ENCODE peak calls at places on chromosomes 12 and 14, in seven cellular contexts. J, F, W, E, M, G and L are unnamed samples.

GRCh38 chr12:6459004-6459337 is 7.1 kb downstream of the TAPBPL start:
- DNase-seq in G (no peak), M (no peak), F (no peak), E (no peak), W (no peak), J (no peak), L (no peak)

GRCh38 chr12:119627686-119628085 is 34.1 kb downstream of the TMEM233 start:
- DNase-seq in M (no peak), E (no peak), J (no peak), G (no peak), F (no peak), W (no peak), L (no peak)

GRCh38 chr14:55850803-55851202 is 267.4 kb upstream of the PELI2 start:
- DNase-seq in E (no peak), M (peak), J (no peak), F (peak), G (no peak), W (no peak), L (no peak)

GRCh38 chr12:98745578-98746391 is 100.7 kb downstream of the APAF1 start:
- DNase-seq in F (no peak), E (no peak), M (peak), W (no peak), J (no peak), G (peak), L (no peak)

GRCh38 chr12:70692681-70693288 is 55.6 kb upstream of the PTPRB start:
- DNase-seq in J (no peak), M (peak), W (no peak), F (no peak), G (no peak), E (no peak), L (peak)

GRCh38 chr14:75981426-75981825 is 369 bp downstream of the TGFB3 start:
- DNase-seq in W (no peak), M (no peak), F (no peak), J (peak), G (peak), E (peak), L (peak)

GRCh38 chr14:53493895-53494294 is 340.8 kb upstream of the DDHD1 start:
- DNase-seq in W (no peak), G (no peak), E (peak), J (no peak), M (no peak), F (no peak), L (no peak)

GRCh38 chr12:99907210-99907609 is 77.5 kb downstream of the ANKS1B start:
- DNase-seq in F (no peak), W (no peak), M (peak), J (no peak), G (no peak), E (no peak), L (no peak)

GRCh38 chr14:96126783-96127271 is 77.8 kb upstream of the BDKRB2 start:
- DNase-seq in J (no peak), M (no peak), E (peak), G (no peak), W (no peak), F (no peak), L (no peak)

GRCh38 chr12:3354586-3354985 is 136.4 kb upstream of the PRMT8 start:
- DNase-seq in F (no peak), J (no peak), M (no peak), E (no peak), W (no peak), G (no peak), L (no peak)

GRCh38 chr12:108759914-108760313 is 28.6 kb upstream of the CORO1C start:
- DNase-seq in E (no peak), J (no peak), W (no peak), M (no peak), G (no peak), F (no peak), L (no peak)

GRCh38 chr14:75234173-75234855 is 44.3 kb upstream of the FOS start:
- DNase-seq in W (no peak), E (no peak), G (peak), J (peak), F (no peak), M (peak), L (peak)

GRCh38 chr14:78154827-78155226 is 15.3 kb upstream of the NRXN3 start:
- DNase-seq in F (no peak), W (no peak), J (peak), E (peak), M (no peak), G (no peak), L (peak)

GRCh38 chr14:53924754-53925153 is 31.9 kb downstream of the BMP4 start:
- DNase-seq in G (no peak), M (peak), W (no peak), F (peak), J (no peak), E (no peak), L (no peak)

GRCh38 chr14:90444077-90444696 is 47.4 kb downstream of the CALM1 start:
- DNase-seq in E (peak), J (no peak), F (no peak), W (peak), M (peak), G (no peak), L (no peak)

GRCh38 chr12:76680940-76681339 is 83.0 kb upstream of the ZDHHC17 start:
- DNase-seq in M (peak), W (no peak), J (no peak), G (no peak), F (peak), E (no peak), L (no peak)

GRCh38 chr14:105664691-105665090 is 138.3 kb downstream of the TMEM121 start:
- DNase-seq in G (no peak), M (no peak), W (no peak), F (no peak), J (no peak), E (no peak), L (no peak)

GRCh38 chr12:53743277-53744129 is 8.3 kb downstream of the CISTR start:
- DNase-seq in E (peak), W (no peak), F (peak), M (peak), J (peak), G (peak), L (peak)

GRCh38 chr12:68611094-68611818 is 557 bp downstream of the RAP1B start:
- DNase-seq in E (peak), W (peak), J (peak), F (peak), M (peak), G (peak), L (peak)

GRCh38 chr12:22617630-22618029 is 7.3 kb upstream of the ETNK1 start:
- DNase-seq in M (no peak), F (no peak), W (no peak), G (no peak), E (no peak), J (no peak), L (no peak)

GRCh38 chr14:38989917-38990546 is 113.0 kb downstream of the SEC23A start:
- DNase-seq in M (peak), G (no peak), W (no peak), J (no peak), E (no peak), F (no peak), L (peak)

GRCh38 chr12:22282283-22282682 is 52.2 kb downstream of the ST8SIA1 start:
- DNase-seq in M (peak), F (no peak), G (no peak), E (no peak), J (no peak), W (no peak), L (no peak)

GRCh38 chr14:53845813-53846693 is 110.6 kb downstream of the BMP4 start:
- DNase-seq in G (no peak), E (no peak), J (no peak), F (no peak), W (no peak), M (peak), L (no peak)

GRCh38 chr12:79597910-79598309 is 92.9 kb downstream of the PAWR start:
- DNase-seq in E (no peak), M (no peak), F (no peak), W (no peak), G (no peak), J (no peak), L (no peak)

GRCh38 chr14:73640796-73641195 is 4.0 kb upstream of the DNAL1 start:
- DNase-seq in E (no peak), W (no peak), G (no peak), M (no peak), J (no peak), F (no peak), L (no peak)

GRCh38 chr12:117643971-117644370 is 282.5 kb upstream of the NOS1 start:
- DNase-seq in W (no peak), M (no peak), J (no peak), F (no peak), G (no peak), E (no peak), L (no peak)

GRCh38 chr12:26317942-26318565 is 122.7 kb downstream of the SSPN start:
- DNase-seq in W (no peak), G (no peak), F (no peak), M (peak), E (no peak), J (no peak), L (no peak)

GRCh38 chr14:74089251-74090020 is 4.7 kb downstream of the LIN52 start:
- DNase-seq in G (no peak), F (no peak), J (no peak), E (no peak), W (no peak), M (no peak), L (no peak)

GRCh38 chr12:92971869-92972524 is 42.9 kb upstream of the EEA1 start:
- DNase-seq in E (no peak), J (no peak), M (peak), G (no peak), F (no peak), W (no peak), L (no peak)

GRCh38 chr12:114751712-114752111 is 67.7 kb upstream of the TBX3 start:
- DNase-seq in M (no peak), F (no peak), G (no peak), J (no peak), W (no peak), E (no peak), L (no peak)

GRCh38 chr12:39782026-39782545 is 162.5 kb upstream of the ABCD2 start:
- DNase-seq in G (no peak), F (no peak), E (no peak), M (no peak), W (no peak), J (no peak), L (no peak)

GRCh38 chr14:35993512-35993960 is 167.4 kb downstream of the BRMS1L start:
- DNase-seq in M (no peak), E (no peak), F (no peak), J (no peak), W (no peak), G (no peak), L (no peak)

GRCh38 chr12:21502164-21502496 is 541 bp downstream of the GOLT1B start:
- DNase-seq in E (peak), G (peak), M (peak), W (no peak), J (peak), F (no peak), L (no peak)